ENCODE peak calls at places on chromosomes 5 and 9, in ten cellular contexts. P, D, N, S, U, M, V, E, L and Y are unnamed samples.

GRCh38 chr9:120876842-120877240 is at the start of gene PHF19:
- DNase-seq in P (no peak), D (no peak), N (no peak), S (peak), U (peak), M (no peak), V (no peak), E (no peak), L (no peak), Y (no peak)

GRCh38 chr5:82489668-82490067 is 211.5 kb upstream of the RPS23 start:
- DNase-seq in P (no peak), D (no peak), N (no peak), S (no peak), U (peak), M (no peak), V (no peak), E (no peak), L (no peak), Y (no peak)

GRCh38 chr9:69460002-69460401 is 135.0 kb downstream of the ENTREP1 start:
- DNase-seq in P (no peak), D (no peak), N (no peak), S (no peak), U (no peak), M (no peak), V (no peak), E (no peak), L (no peak), Y (no peak)

GRCh38 chr5:71663166-71663565 is 55.9 kb upstream of the CARTPT start:
- DNase-seq in P (no peak), D (no peak), N (no peak), S (no peak), U (no peak), M (no peak), V (no peak), E (no peak), L (no peak), Y (no peak)

GRCh38 chr9:36456480-36457115 is 56.5 kb upstream of the RNF38 start:
- DNase-seq in P (no peak), D (no peak), N (no peak), S (no peak), U (no peak), M (peak), V (no peak), E (no peak), L (no peak), Y (no peak)

GRCh38 chr9:1267141-1267570 is 217.0 kb downstream of the DMRT2 start:
- DNase-seq in P (peak), D (no peak), N (no peak), S (peak), U (no peak), M (no peak), V (no peak), E (no peak), L (no peak), Y (no peak)

GRCh38 chr5:94031631-94032030 is 290.2 kb upstream of the POU5F2 start:
- DNase-seq in P (no peak), D (peak), N (no peak), S (peak), U (no peak), M (no peak), V (no peak), E (no peak), L (no peak), Y (no peak)

GRCh38 chr5:179623906-179624741 is 653 bp upstream of the HNRNPH1 start:
- DNase-seq in P (peak), D (no peak), N (no peak), S (peak), U (peak), M (peak), V (no peak), E (no peak), L (peak), Y (no peak)

GRCh38 chr9:117160254-117160653 is 254.6 kb downstream of the ASTN2 start:
- DNase-seq in P (no peak), D (no peak), N (no peak), S (no peak), U (no peak), M (no peak), V (no peak), E (peak), L (no peak), Y (no peak)

GRCh38 chr5:131944700-131945550 is 538 bp downstream of the MEIKIN start:
- DNase-seq in P (no peak), D (no peak), N (no peak), S (no peak), U (no peak), M (no peak), V (no peak), E (no peak), L (no peak), Y (no peak)

GRCh38 chr9:128178806-128179431 is 12.5 kb downstream of the CIZ1 start:
- DNase-seq in P (no peak), D (no peak), N (no peak), S (no peak), U (no peak), M (no peak), V (no peak), E (no peak), L (no peak), Y (no peak)

GRCh38 chr9:76989501-76989900 is 30.0 kb upstream of the FOXB2 start:
- DNase-seq in P (no peak), D (no peak), N (no peak), S (no peak), U (no peak), M (no peak), V (no peak), E (no peak), L (no peak), Y (no peak)

GRCh38 chr5:136192526-136193395 is at the start of gene SMIM32:
- DNase-seq in P (no peak), D (no peak), N (no peak), S (peak), U (peak), M (no peak), V (peak), E (peak), L (no peak), Y (no peak)

GRCh38 chr5:123359454-123359853 is 63.7 kb downstream of the CEP120 start:
- DNase-seq in P (no peak), D (no peak), N (no peak), S (no peak), U (no peak), M (no peak), V (no peak), E (no peak), L (no peak), Y (no peak)

GRCh38 chr5:116572375-116573278 is 2.0 kb downstream of the SEMA6A start:
- DNase-seq in P (no peak), D (no peak), N (no peak), S (peak), U (no peak), M (no peak), V (peak), E (peak), L (no peak), Y (peak)

GRCh38 chr5:125717209-125717608 is 706.0 kb upstream of the GRAMD2B start:
- DNase-seq in P (peak), D (no peak), N (no peak), S (peak), U (peak), M (peak), V (no peak), E (peak), L (peak), Y (no peak)

GRCh38 chr5:85453026-85453349 is 1068.3 kb upstream of the EDIL3 start:
- DNase-seq in P (no peak), D (no peak), N (peak), S (peak), U (no peak), M (no peak), V (no peak), E (no peak), L (no peak), Y (no peak)

GRCh38 chr5:172897691-172898512 is 61.3 kb upstream of the RPL26L1 start:
- DNase-seq in P (peak), D (no peak), N (peak), S (no peak), U (no peak), M (peak), V (no peak), E (no peak), L (peak), Y (no peak)

GRCh38 chr5:132662925-132663770 is 5.2 kb downstream of the IL13 start:
- DNase-seq in P (no peak), D (no peak), N (no peak), S (no peak), U (peak), M (no peak), V (no peak), E (peak), L (no peak), Y (no peak)

GRCh38 chr5:530556-530955 is 6.3 kb upstream of the SLC9A3 start:
- DNase-seq in P (no peak), D (no peak), N (no peak), S (no peak), U (no peak), M (no peak), V (no peak), E (no peak), L (no peak), Y (no peak)

GRCh38 chr5:2014058-2014610 is 131.4 kb upstream of the IRX4 start:
- DNase-seq in P (no peak), D (no peak), N (no peak), S (no peak), U (no peak), M (no peak), V (no peak), E (no peak), L (no peak), Y (no peak)

GRCh38 chr5:91281409-91281808 is 101.7 kb downstream of the ARRDC3 start:
- DNase-seq in P (peak), D (no peak), N (peak), S (peak), U (no peak), M (no peak), V (no peak), E (no peak), L (peak), Y (no peak)

DNA sequence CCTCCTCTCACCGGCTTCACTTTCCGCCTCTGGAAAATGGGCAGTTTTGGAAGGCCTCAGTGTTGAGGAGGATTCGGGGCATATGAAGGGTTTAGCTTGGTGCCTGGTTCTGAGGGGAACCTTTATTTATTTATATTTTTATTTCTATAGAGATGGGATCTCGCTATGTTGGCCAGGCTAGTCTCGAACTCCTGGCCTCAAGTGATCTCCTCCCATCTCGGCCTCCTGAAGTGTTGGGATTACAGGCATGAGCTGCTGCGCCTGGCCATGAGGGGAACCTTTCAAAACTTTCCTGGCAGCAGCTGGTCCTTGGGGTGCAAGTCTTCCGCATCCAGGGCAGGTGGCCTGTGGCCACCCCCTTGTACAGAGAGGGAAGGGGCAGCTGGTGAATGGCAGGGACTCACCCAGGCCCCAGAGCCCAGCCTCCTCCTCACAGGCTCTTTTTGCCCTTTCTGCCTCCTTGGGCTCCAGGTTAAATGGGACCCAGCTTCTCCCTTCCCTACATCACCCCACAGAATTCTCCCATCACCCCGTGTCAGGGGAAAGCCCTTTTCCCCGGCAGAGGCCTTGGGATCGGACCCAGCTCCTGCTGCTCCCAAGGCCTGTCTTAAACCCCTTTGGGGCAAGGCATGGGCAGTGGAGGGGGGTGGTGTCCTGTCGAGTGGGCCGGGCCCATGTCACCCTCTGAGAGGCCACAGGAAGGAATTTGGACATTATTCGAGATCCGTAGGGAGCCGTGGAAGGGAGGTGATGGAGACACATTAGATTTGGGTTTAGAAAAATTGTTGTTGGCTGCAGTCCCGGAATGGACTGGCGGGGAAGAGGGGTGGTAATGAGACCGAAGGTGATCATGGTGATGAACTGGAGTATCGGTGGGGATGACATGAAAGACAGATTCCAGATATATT is 5.9 kb downstream of the NCS1 start:
- DNase-seq in P (no peak), D (no peak), N (no peak), S (no peak), U (no peak), M (no peak), V (no peak), E (no peak), L (no peak), Y (no peak)
- H3K4me3 ChIP-seq in P (no peak), D (no peak), N (no peak), S (no peak), U (no peak), M (no peak), V (no peak), E (no peak), L (no peak), Y (no peak)

GRCh38 chr9:130661461-130662098 is 2.8 kb upstream of the PRDM12 start:
- DNase-seq in P (no peak), D (no peak), N (no peak), S (no peak), U (no peak), M (no peak), V (no peak), E (no peak), L (no peak), Y (no peak)
- H3K4me3 ChIP-seq in P (no peak), D (no peak), N (no peak), S (no peak), U (no peak), M (no peak), V (peak), E (no peak), L (no peak), Y (no peak)

GRCh38 chr5:157108961-157109360 is at the start of gene HAVCR2:
- DNase-seq in P (no peak), D (no peak), N (no peak), S (no peak), U (no peak), M (no peak), V (no peak), E (no peak), L (no peak), Y (no peak)
- H3K4me3 ChIP-seq in P (no peak), D (no peak), N (no peak), S (no peak), U (no peak), M (no peak), V (no peak), E (no peak), L (no peak), Y (peak)

DNA sequence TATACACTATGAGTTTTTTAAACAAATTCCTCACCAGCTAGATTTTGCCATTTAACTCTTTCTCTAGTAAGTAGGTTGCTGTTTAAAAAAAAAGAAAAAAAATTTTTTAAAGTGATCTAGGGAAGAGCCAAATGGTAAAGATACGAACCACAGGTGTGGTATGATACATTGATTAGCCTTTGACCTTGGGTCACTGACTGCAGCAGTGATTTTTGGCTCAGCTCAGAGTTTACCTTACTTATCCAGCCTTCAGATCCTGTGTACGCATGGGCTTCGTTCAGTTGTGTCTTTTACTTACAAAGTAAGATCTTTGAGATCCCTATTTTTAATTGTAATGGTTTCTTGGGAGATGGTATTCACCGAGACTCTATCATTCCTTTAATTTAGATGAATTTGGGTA is 12.4 kb upstream of the GNG10 start:
- DNase-seq in P (no peak), D (no peak), N (no peak), S (no peak), U (no peak), M (no peak), V (no peak), E (no peak), L (no peak), Y (no peak)
- H3K4me3 ChIP-seq in P (no peak), D (no peak), N (no peak), S (no peak), U (no peak), M (no peak), V (no peak), E (no peak), L (no peak), Y (no peak)

GRCh38 chr5:171226864-171227263 is 82.2 kb upstream of the TLX3 start:
- DNase-seq in P (no peak), D (no peak), N (no peak), S (no peak), U (no peak), M (no peak), V (no peak), E (no peak), L (no peak), Y (no peak)
- H3K4me3 ChIP-seq in P (no peak), D (no peak), N (no peak), S (no peak), U (no peak), M (no peak), V (no peak), E (no peak), L (no peak), Y (no peak)